ENCODE peak calls at places on chromosomes 7 and 10, in eight cellular contexts. U, X, G, N, B, O, P and F are unnamed samples.

GRCh38 chr10:109853922-109854321 is 69.4 kb downstream of the XPNPEP1 start:
- DNase-seq in B (no peak), O (no peak), U (no peak), G (no peak), P (no peak), N (no peak), X (no peak), F (no peak)

GRCh38 chr10:29668628-29669027 is 33.9 kb upstream of the SVIL start:
- DNase-seq in O (no peak), N (no peak), X (peak; percentile 83), G (peak; percentile 86), P (peak; percentile 55), B (no peak), U (no peak), F (no peak)

GRCh38 chr10:123821136-123821535 is 70.5 kb downstream of the CPXM2 start:
- DNase-seq in X (no peak), P (no peak), O (no peak), U (no peak), N (no peak), G (no peak), B (no peak), F (no peak)

GRCh38 chr7:325811-326210 is 35.8 kb downstream of the FOXL3 start:
- DNase-seq in N (no peak), B (no peak), O (no peak), G (no peak), P (no peak), X (no peak), U (no peak), F (no peak)

GRCh38 chr10:107148906-107149305 is 15.6 kb downstream of the SORCS1 start:
- DNase-seq in O (no peak), U (no peak), G (no peak), N (no peak), P (no peak), X (no peak), B (no peak), F (no peak)

GRCh38 chr10:128092454-128092853 is 33.8 kb downstream of the MKI67 start:
- DNase-seq in U (no peak), N (no peak), P (no peak), O (no peak), X (peak; percentile 34), B (no peak), G (peak; percentile 51), F (no peak)

GRCh38 chr10:124605856-124606812 is 138.0 kb downstream of the FAM53B start:
- DNase-seq in N (no peak), U (no peak), G (no peak), O (no peak), P (no peak), B (peak; percentile 77), X (no peak), F (no peak)

GRCh38 chr10:112835933-112836564 is 114.0 kb upstream of the TCF7L2 start:
- DNase-seq in B (peak; percentile 60), G (no peak), N (no peak), X (no peak), U (peak; percentile 47), P (no peak), O (no peak), F (no peak)

GRCh38 chr7:42677751-42678231 is 234.1 kb downstream of the C7orf25 start:
- DNase-seq in P (peak; percentile 35), O (no peak), U (no peak), X (peak; percentile 94), B (no peak), N (no peak), G (peak; percentile 96), F (no peak)

GRCh38 chr7:197413-198335 is 5.3 kb downstream of the FAM20C start:
- DNase-seq in O (no peak), G (no peak), N (no peak), U (no peak), B (peak; percentile 75), P (no peak), X (no peak), F (no peak)

GRCh38 chr10:12387561-12388210 is 38.3 kb downstream of the CAMK1D start:
- DNase-seq in P (no peak), O (no peak), X (no peak), G (no peak), B (no peak), U (no peak), N (no peak), F (no peak)

GRCh38 chr10:133489816-133490588 is 36.3 kb downstream of the SCART1 start:
- DNase-seq in P (no peak), O (no peak), G (no peak), U (no peak), B (no peak), N (no peak), X (no peak), F (peak; percentile 65)

GRCh38 chr7:155791836-155792235 is 20.4 kb downstream of the SHH start:
- DNase-seq in P (no peak), G (no peak), U (no peak), N (no peak), X (no peak), O (no peak), B (no peak), F (no peak)

GRCh38 chr7:3979956-3980643 is 679.0 kb downstream of the SDK1 start:
- DNase-seq in B (peak; percentile 15), P (peak; percentile 78), U (peak; percentile 50), N (no peak), G (peak; percentile 75), O (peak; percentile 5), X (peak; percentile 73), F (no peak)

GRCh38 chr7:80249184-80249583 is 114.6 kb downstream of the GNAI1 start:
- DNase-seq in N (no peak), O (no peak), U (no peak), G (no peak), X (no peak), B (no peak), P (no peak), F (no peak)

GRCh38 chr7:52838981-52839411 is 196.4 kb upstream of the POM121L12 start:
- DNase-seq in B (no peak), N (no peak), U (no peak), P (peak; percentile 94), G (peak; percentile 87), O (no peak), X (peak; percentile 86), F (no peak)

GRCh38 chr10:102227050-102227449 is 951 bp downstream of the ELOVL3 start:
- DNase-seq in N (no peak), B (peak; percentile 53), O (no peak), U (no peak), P (no peak), G (no peak), X (no peak), F (no peak)

GRCh38 chr10:117698809-117699208 is 156.3 kb downstream of the EMX2 start:
- DNase-seq in O (no peak), B (no peak), U (no peak), P (no peak), X (no peak), N (no peak), G (no peak), F (no peak)

GRCh38 chr10:95236068-95236903 is 42.2 kb downstream of the ACSM6 start:
- DNase-seq in P (peak; percentile 42), G (peak; percentile 88), X (peak; percentile 85), B (no peak), O (no peak), U (no peak), N (peak; percentile 68), F (peak; percentile 66)

GRCh38 chr10:60521974-60522405 is 132.3 kb upstream of the ANK3 start:
- DNase-seq in N (no peak), X (peak; percentile 98), G (peak; percentile 98), O (no peak), B (no peak), U (peak; percentile 35), P (peak; percentile 11), F (peak; percentile 90)

GRCh38 chr10:59176241-59177030 is at the start of gene PHYHIPL:
- DNase-seq in G (no peak), O (no peak), N (no peak), B (peak; percentile 63), P (no peak), U (peak; percentile 73), X (no peak), F (no peak)
- TF ChIP-seq EZH2 in G (no peak), O (peak; percentile 58), N (no peak), B (no peak), P (peak; percentile 23), U (peak; percentile 68), X (peak; percentile 93), F (no peak)

GRCh38 chr7:16264436-16265183 is 156.7 kb downstream of the CRPPA start:
- DNase-seq in G (no peak), X (no peak), N (no peak), U (no peak), B (no peak), P (no peak), O (no peak), F (no peak)

GRCh38 chr7:16261100-16261499 is 160.2 kb downstream of the CRPPA start:
- DNase-seq in B (no peak), P (no peak), G (no peak), O (no peak), U (no peak), X (no peak), N (no peak), F (no peak)

GRCh38 chr7:16264036-16264435 is 157.3 kb downstream of the CRPPA start:
- DNase-seq in O (no peak), P (no peak), X (no peak), B (no peak), U (no peak), N (no peak), G (no peak), F (no peak)

GRCh38 chr7:16261654-16262053 is 159.7 kb downstream of the CRPPA start:
- DNase-seq in U (no peak), G (no peak), O (no peak), P (no peak), N (no peak), B (no peak), X (no peak), F (no peak)

DNA sequence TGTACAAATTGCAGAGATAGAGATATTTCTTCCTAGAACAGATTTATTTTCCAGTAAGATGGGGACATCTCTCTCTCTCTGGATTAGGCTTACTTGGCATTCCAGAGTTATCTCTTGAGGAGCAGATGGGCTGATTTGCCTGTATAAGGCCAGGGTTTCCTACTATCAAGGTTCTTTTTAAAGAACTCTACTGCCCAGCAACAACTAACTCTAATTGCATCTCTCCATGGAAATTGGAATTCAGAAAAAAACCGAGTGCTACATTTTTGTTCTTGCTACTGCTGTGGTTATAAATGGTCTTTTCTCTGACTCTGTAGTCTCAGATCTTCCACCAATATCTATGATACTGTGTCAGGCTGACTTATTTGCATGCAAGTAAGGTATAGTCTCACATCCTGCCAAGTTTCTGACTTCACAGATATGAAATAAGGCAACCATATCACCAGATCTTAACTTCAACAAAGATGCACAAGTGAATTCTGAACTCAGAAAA is 161.1 kb downstream of the CRPPA start:
- DNase-seq in N (no peak), P (no peak), B (no peak), U (no peak), X (no peak), O (no peak), G (peak; percentile 4), F (peak; percentile 31)
- H4K20me1 ChIP-seq in N (no peaks in the 10 kb centered on the region), P (no peaks in the 10 kb centered on the region), B (no peaks in the 10 kb centered on the region), U (no peaks in the 10 kb centered on the region), X (no peaks in the 10 kb centered on the region), O (no peaks in the 10 kb centered on the region), G (no peaks in the 10 kb centered on the region), F (no peaks in the 10 kb centered on the region)

GRCh38 chr7:141649865-141650499 is 52.0 kb downstream of the DENND11 start:
- DNase-seq in X (peak; percentile 77), N (peak; percentile 45), G (peak; percentile 82), B (peak; percentile 41), O (peak; percentile 23), P (peak; percentile 94), U (peak; percentile 80), F (peak; percentile 30)
- TF ChIP-seq EZH2 in X (no peak), N (no peak), G (no peak), B (no peak), O (no peak), P (no peak), U (no peak), F (no peak)

GRCh38 chr10:824497-824896 is 107.0 kb downstream of the LARP4B start:
- DNase-seq in O (no peak), N (no peak), X (no peak), G (no peak), U (no peak), P (no peak), B (no peak), F (no peak)
- H4K20me1 ChIP-seq in O (peaks cover 18% of the 10 kb centered on the region), N (no peaks in the 10 kb centered on the region), X (peaks cover 80% of the 10 kb centered on the region), G (no peaks in the 10 kb centered on the region), U (peaks cover 20% of the 10 kb centered on the region), P (no peaks in the 10 kb centered on the region), B (no peaks in the 10 kb centered on the region), F (no peaks in the 10 kb centered on the region)